ENCODE peak calls at places on chromosomes 3 and 15, in four cellular contexts. One of them, this sample, is unnamed.

GRCh38 chr3:195094211-195094921 is 176.6 kb downstream of the XXYLT1 start:
- DNase-seq in endothelial cell: no peak
- DNase-seq in activated B cell treated with CpG ODN at 0.5 μM for 24 hours: peak; percentile 61
- DNase-seq in HFFc6: no peak
- DNase-seq in this sample: no peak

GRCh38 chr3:155664922-155665695 is 79.8 kb downstream of the PLCH1 start:
- DNase-seq in endothelial cell: no peak
- DNase-seq in activated B cell treated with CpG ODN at 0.5 μM for 24 hours: no peak
- DNase-seq in HFFc6: peak; percentile 84
- DNase-seq in this sample: peak; percentile 88

GRCh38 chr3:8421267-8421666 is 80.4 kb upstream of the LMCD1 start:
- DNase-seq in endothelial cell: peak; percentile 16
- DNase-seq in activated B cell treated with CpG ODN at 0.5 μM for 24 hours: no peak
- DNase-seq in HFFc6: no peak
- DNase-seq in this sample: no peak

GRCh38 chr3:38657369-38657768 is 7.9 kb upstream of the SCN5A start:
- DNase-seq in endothelial cell: no peak
- DNase-seq in activated B cell treated with CpG ODN at 0.5 μM for 24 hours: no peak
- DNase-seq in HFFc6: no peak
- DNase-seq in this sample: no peak

GRCh38 chr3:167876603-167877325 is 141.2 kb downstream of the SERPINI1 start:
- DNase-seq in endothelial cell: no peak
- DNase-seq in activated B cell treated with CpG ODN at 0.5 μM for 24 hours: no peak
- DNase-seq in HFFc6: peak; percentile 41
- DNase-seq in this sample: peak; percentile 74

GRCh38 chr15:40751745-40752144 is 3.3 kb downstream of the RMDN3 start:
- DNase-seq in endothelial cell: no peak
- DNase-seq in activated B cell treated with CpG ODN at 0.5 μM for 24 hours: no peak
- DNase-seq in HFFc6: no peak
- DNase-seq in this sample: no peak

GRCh38 chr3:56467108-56467507 is 1.2 kb downstream of the ERC2 start:
- DNase-seq in endothelial cell: peak; percentile 81
- DNase-seq in activated B cell treated with CpG ODN at 0.5 μM for 24 hours: no peak
- DNase-seq in HFFc6: no peak
- DNase-seq in this sample: no peak

GRCh38 chr3:9934235-9934621 is 594 bp downstream of the CRELD1 start:
- DNase-seq in endothelial cell: no peak
- DNase-seq in activated B cell treated with CpG ODN at 0.5 μM for 24 hours: no peak
- DNase-seq in HFFc6: no peak
- DNase-seq in this sample: no peak

GRCh38 chr3:119322021-119322522 is 27.9 kb downstream of the ARHGAP31 start:
- DNase-seq in endothelial cell: no peak
- DNase-seq in activated B cell treated with CpG ODN at 0.5 μM for 24 hours: no peak
- DNase-seq in HFFc6: peak; percentile 66
- DNase-seq in this sample: no peak

GRCh38 chr15:101232677-101233076 is 19.2 kb downstream of the CHSY1 start:
- DNase-seq in endothelial cell: no peak
- DNase-seq in activated B cell treated with CpG ODN at 0.5 μM for 24 hours: no peak
- DNase-seq in HFFc6: no peak
- DNase-seq in this sample: no peak

GRCh38 chr3:184574552-184575430 is 13.2 kb downstream of the EPHB3 start:
- DNase-seq in endothelial cell: peak; percentile 72
- DNase-seq in activated B cell treated with CpG ODN at 0.5 μM for 24 hours: no peak
- DNase-seq in HFFc6: no peak
- DNase-seq in this sample: no peak

GRCh38 chr3:178203650-178204049 is 332.6 kb upstream of the KCNMB2 start:
- DNase-seq in endothelial cell: no peak
- DNase-seq in activated B cell treated with CpG ODN at 0.5 μM for 24 hours: no peak
- DNase-seq in HFFc6: no peak
- DNase-seq in this sample: no peak

GRCh38 chr15:88859550-88859949 is 35.8 kb downstream of the HAPLN3 start:
- DNase-seq in endothelial cell: no peak
- DNase-seq in activated B cell treated with CpG ODN at 0.5 μM for 24 hours: no peak
- DNase-seq in HFFc6: no peak
- DNase-seq in this sample: no peak

GRCh38 chr15:60591491-60592385 is 112.8 kb upstream of the ICE2 start:
- DNase-seq in endothelial cell: peak; percentile 48
- DNase-seq in activated B cell treated with CpG ODN at 0.5 μM for 24 hours: peak; percentile 30
- DNase-seq in HFFc6: no peak
- DNase-seq in this sample: no peak

GRCh38 chr3:49357466-49358216 is 512 bp downstream of the GPX1 start:
- DNase-seq in endothelial cell: peak; percentile 34
- DNase-seq in activated B cell treated with CpG ODN at 0.5 μM for 24 hours: peak; percentile 44
- DNase-seq in HFFc6: peak; percentile 86
- DNase-seq in this sample: peak; percentile 68

GRCh38 chr15:82139823-82140268 is 94.0 kb upstream of the MEX3B start:
- DNase-seq in endothelial cell: no peak
- DNase-seq in activated B cell treated with CpG ODN at 0.5 μM for 24 hours: no peak
- DNase-seq in HFFc6: peak; percentile 58
- DNase-seq in this sample: no peak

GRCh38 chr3:27591811-27592210 is 107.6 kb upstream of the SLC4A7 start:
- DNase-seq in endothelial cell: no peak
- DNase-seq in activated B cell treated with CpG ODN at 0.5 μM for 24 hours: no peak
- DNase-seq in HFFc6: no peak
- DNase-seq in this sample: no peak

GRCh38 chr3:177852001-177852400 is 654.7 kb upstream of the TBL1XR1 start:
- DNase-seq in endothelial cell: no peak
- DNase-seq in activated B cell treated with CpG ODN at 0.5 μM for 24 hours: no peak
- DNase-seq in HFFc6: no peak
- DNase-seq in this sample: no peak

GRCh38 chr3:192215-192929 is 4.2 kb upstream of the CHL1 start:
- DNase-seq in endothelial cell: no peak
- DNase-seq in activated B cell treated with CpG ODN at 0.5 μM for 24 hours: no peak
- DNase-seq in HFFc6: no peak
- DNase-seq in this sample: no peak

GRCh38 chr3:19917167-19917566 is 16.9 kb downstream of the EFHB start:
- DNase-seq in endothelial cell: no peak
- DNase-seq in activated B cell treated with CpG ODN at 0.5 μM for 24 hours: no peak
- DNase-seq in HFFc6: no peak
- DNase-seq in this sample: no peak

GRCh38 chr15:101536875-101537405 is 47.4 kb upstream of the PCSK6 start:
- DNase-seq in endothelial cell: no peak
- DNase-seq in activated B cell treated with CpG ODN at 0.5 μM for 24 hours: no peak
- DNase-seq in HFFc6: no peak
- DNase-seq in this sample: no peak

GRCh38 chr15:68553994-68554715 is 24.6 kb upstream of the CORO2B start:
- DNase-seq in endothelial cell: peak; percentile 90
- DNase-seq in activated B cell treated with CpG ODN at 0.5 μM for 24 hours: peak; percentile 37
- DNase-seq in HFFc6: peak; percentile 41
- DNase-seq in this sample: no peak

GRCh38 chr15:96331942-96332853 is 1.7 kb downstream of the NR2F2 start:
- DNase-seq in endothelial cell: no peak
- DNase-seq in activated B cell treated with CpG ODN at 0.5 μM for 24 hours: no peak
- DNase-seq in HFFc6: no peak
- DNase-seq in this sample: no peak

GRCh38 chr3:109176726-109177125 is 40.2 kb downstream of the C3orf85 start:
- DNase-seq in endothelial cell: no peak
- DNase-seq in activated B cell treated with CpG ODN at 0.5 μM for 24 hours: no peak
- DNase-seq in HFFc6: no peak
- DNase-seq in this sample: no peak

GRCh38 chr3:133447751-133448477 is 48.1 kb downstream of the BFSP2 start:
- DNase-seq in endothelial cell: no peak
- DNase-seq in activated B cell treated with CpG ODN at 0.5 μM for 24 hours: no peak
- DNase-seq in HFFc6: no peak
- DNase-seq in this sample: no peak

GRCh38 chr3:61809879-61810278 is 248.5 kb downstream of the PTPRG start:
- DNase-seq in endothelial cell: no peak
- DNase-seq in activated B cell treated with CpG ODN at 0.5 μM for 24 hours: no peak
- DNase-seq in HFFc6: no peak
- DNase-seq in this sample: no peak

DNA sequence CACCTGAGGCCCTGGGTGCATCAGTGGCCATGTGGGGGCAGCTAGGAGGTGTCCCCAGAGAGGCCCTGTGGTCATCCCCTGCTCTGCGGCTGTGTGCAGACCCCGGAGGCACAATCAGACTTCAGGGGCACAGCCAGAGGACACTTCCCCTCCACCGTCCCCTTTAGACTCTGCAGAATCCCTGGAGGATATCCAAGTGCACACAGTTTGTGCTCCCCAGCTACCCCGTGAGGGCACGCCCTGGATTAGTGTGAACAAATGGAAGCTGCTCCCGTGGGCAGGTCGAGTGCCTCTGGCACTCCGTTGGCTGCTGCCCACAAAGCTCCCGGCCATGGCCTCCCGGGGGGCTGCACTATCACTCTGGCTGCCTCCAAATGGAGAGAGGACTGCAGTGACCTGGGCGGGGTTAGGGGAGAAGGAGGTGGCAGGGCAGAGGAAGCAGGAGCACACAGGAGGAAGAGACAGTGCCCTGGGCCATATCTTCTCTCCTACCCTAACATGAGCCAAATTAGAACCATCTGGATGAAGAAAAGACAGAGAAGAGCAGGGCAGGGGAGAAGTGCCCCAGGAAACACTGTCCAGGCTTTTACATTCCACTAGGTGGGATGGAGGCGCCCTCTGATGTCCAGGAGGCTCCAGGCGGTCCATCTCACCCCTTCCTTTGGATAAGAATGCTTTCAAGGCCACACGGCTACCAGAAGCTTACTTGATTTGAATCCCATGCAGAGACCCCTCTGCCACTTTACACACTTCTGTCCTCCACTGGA is 29.5 kb upstream of the ACAD9 start:
- DNase-seq in endothelial cell: no peak
- DNase-seq in activated B cell treated with CpG ODN at 0.5 μM for 24 hours: no peak
- DNase-seq in HFFc6: peak; percentile 26
- DNase-seq in this sample: peak; percentile 3
- TF ChIP-seq CTCF in endothelial cell: no peak
- TF ChIP-seq CTCF in activated B cell treated with CpG ODN at 0.5 μM for 24 hours: no peak
- TF ChIP-seq CTCF in HFFc6: peak; percentile 43
- TF ChIP-seq CTCF in this sample: peak; percentile 43

DNA sequence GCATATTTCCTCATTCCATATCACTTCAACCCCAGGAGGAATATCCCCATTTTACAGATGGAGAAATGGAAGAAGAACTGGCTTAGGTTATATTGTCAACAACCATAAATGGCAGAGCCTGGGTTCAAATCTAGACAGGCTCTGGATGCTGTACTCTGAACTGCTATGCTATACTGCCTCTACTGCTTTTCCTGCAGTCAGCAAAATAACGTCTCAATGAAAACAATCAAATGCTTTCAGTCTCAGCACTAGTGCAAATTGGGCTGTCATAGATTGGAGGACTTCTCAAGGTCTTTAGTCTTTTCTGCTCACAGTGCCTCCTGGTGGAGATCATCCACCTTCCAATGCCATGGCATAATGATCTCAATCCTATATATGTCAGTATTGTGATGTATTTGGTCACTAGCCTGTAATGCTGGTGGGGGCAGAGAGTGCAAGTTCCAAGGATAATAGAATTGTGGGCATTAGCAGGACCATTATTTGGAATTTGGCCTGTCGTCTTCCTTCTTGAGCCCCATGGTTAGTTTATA is 285.0 kb downstream of the CLSTN2 start:
- DNase-seq in endothelial cell: no peak
- DNase-seq in activated B cell treated with CpG ODN at 0.5 μM for 24 hours: no peak
- DNase-seq in HFFc6: no peak
- DNase-seq in this sample: no peak
- TF ChIP-seq CTCF in endothelial cell: no peak
- TF ChIP-seq CTCF in activated B cell treated with CpG ODN at 0.5 μM for 24 hours: no peak
- TF ChIP-seq CTCF in HFFc6: no peak
- TF ChIP-seq CTCF in this sample: peak; percentile 22

GRCh38 chr3:46449755-46450552 is 14.8 kb downstream of the LTF start:
- DNase-seq in endothelial cell: peak; percentile 38
- DNase-seq in activated B cell treated with CpG ODN at 0.5 μM for 24 hours: no peak
- DNase-seq in HFFc6: no peak
- DNase-seq in this sample: no peak
- TF ChIP-seq CTCF in endothelial cell: peak; percentile 73
- TF ChIP-seq CTCF in activated B cell treated with CpG ODN at 0.5 μM for 24 hours: no peak
- TF ChIP-seq CTCF in HFFc6: peak; percentile 87
- TF ChIP-seq CTCF in this sample: peak; percentile 71

GRCh38 chr3:30007668-30008067 is 598.7 kb upstream of the TGFBR2 start:
- DNase-seq in endothelial cell: no peak
- DNase-seq in activated B cell treated with CpG ODN at 0.5 μM for 24 hours: no peak
- DNase-seq in HFFc6: no peak
- DNase-seq in this sample: no peak

GRCh38 chr3:30017882-30018281 is 588.5 kb upstream of the TGFBR2 start:
- DNase-seq in endothelial cell: no peak
- DNase-seq in activated B cell treated with CpG ODN at 0.5 μM for 24 hours: no peak
- DNase-seq in HFFc6: no peak
- DNase-seq in this sample: no peak

GRCh38 chr3:30011237-30011803 is 595.1 kb upstream of the TGFBR2 start:
- DNase-seq in endothelial cell: no peak
- DNase-seq in activated B cell treated with CpG ODN at 0.5 μM for 24 hours: no peak
- DNase-seq in HFFc6: no peak
- DNase-seq in this sample: no peak

GRCh38 chr3:30012941-30013543 is 593.4 kb upstream of the TGFBR2 start:
- DNase-seq in endothelial cell: peak; percentile 69
- DNase-seq in activated B cell treated with CpG ODN at 0.5 μM for 24 hours: no peak
- DNase-seq in HFFc6: peak; percentile 63
- DNase-seq in this sample: peak; percentile 42
- TF ChIP-seq CTCF in endothelial cell: peak; percentile 78
- TF ChIP-seq CTCF in activated B cell treated with CpG ODN at 0.5 μM for 24 hours: no peak
- TF ChIP-seq CTCF in HFFc6: peak; percentile 94
- TF ChIP-seq CTCF in this sample: peak; percentile 67

GRCh38 chr3:63662500-63662899 is 10.0 kb downstream of the SNTN start:
- DNase-seq in endothelial cell: no peak
- DNase-seq in activated B cell treated with CpG ODN at 0.5 μM for 24 hours: no peak
- DNase-seq in HFFc6: peak; percentile 35
- DNase-seq in this sample: no peak
- TF ChIP-seq CTCF in endothelial cell: no peak
- TF ChIP-seq CTCF in activated B cell treated with CpG ODN at 0.5 μM for 24 hours: no peak
- TF ChIP-seq CTCF in HFFc6: peak; percentile 57
- TF ChIP-seq CTCF in this sample: peak; percentile 38

GRCh38 chr15:41955807-41956525 is 16.4 kb downstream of the EHD4 start:
- DNase-seq in endothelial cell: no peak
- DNase-seq in activated B cell treated with CpG ODN at 0.5 μM for 24 hours: no peak
- DNase-seq in HFFc6: no peak
- DNase-seq in this sample: no peak
- TF ChIP-seq CTCF in endothelial cell: no peak
- TF ChIP-seq CTCF in activated B cell treated with CpG ODN at 0.5 μM for 24 hours: no peak
- TF ChIP-seq CTCF in HFFc6: no peak
- TF ChIP-seq CTCF in this sample: no peak